ENCODE peak calls at places on chromosomes 1 and 21, in four cellular contexts. T is BJ, X is body of pancreas, U is NB4. I is an unnamed sample.

GRCh38 chr1:97849350-97850339 is 71.2 kb downstream of the DPYD start:
- DNase-seq in U (peak; percentile 84), X (no peak), T (peak; percentile 71), I (peak; percentile 65)

GRCh38 chr1:82110366-82111254 is 309.9 kb downstream of the ADGRL2 start:
- DNase-seq in X (no peak), T (no peak), U (no peak), I (no peak)

GRCh38 chr1:212167098-212167497 is 118.1 kb upstream of the PPP2R5A start:
- DNase-seq in T (no peak), X (no peak), U (peak; percentile 18), I (peak; percentile 72)

GRCh38 chr1:181969902-181970301 is 91.6 kb downstream of the ZNF648 start:
- DNase-seq in X (no peak), U (no peak), T (no peak), I (no peak)

GRCh38 chr1:100747821-100748220 is 28.3 kb downstream of the VCAM1 start:
- DNase-seq in X (no peak), T (no peak), U (no peak), I (no peak)

GRCh38 chr1:246001821-246002220 is 505.3 kb downstream of the SMYD3 start:
- DNase-seq in U (no peak), X (no peak), T (no peak), I (no peak)

GRCh38 chr1:108117908-108118902 is 81.9 kb downstream of the SLC25A24 start:
- DNase-seq in T (peak; percentile 47), X (no peak), U (peak; percentile 94), I (peak; percentile 40)

GRCh38 chr1:107786214-107786842 is 178.7 kb downstream of the VAV3 start:
- DNase-seq in U (no peak), X (no peak), T (no peak), I (no peak)

GRCh38 chr1:116570358-116571214 is at the start of gene CD58:
- DNase-seq in T (peak; percentile 30), X (peak; percentile 80), U (peak; percentile 94), I (no peak)

GRCh38 chr1:27566462-27567182 is 37.3 kb downstream of the AHDC1 start:
- DNase-seq in X (no peak), U (no peak), T (no peak), I (no peak)

GRCh38 chr1:36986241-36986955 is 47.9 kb downstream of the GRIK3 start:
- DNase-seq in T (no peak), X (no peak), U (no peak), I (no peak)

GRCh38 chr1:101460709-101461108 is 223.9 kb downstream of the S1PR1 start:
- DNase-seq in T (no peak), U (no peak), X (no peak), I (no peak)

GRCh38 chr21:30227633-30228404 is 11.9 kb upstream of the CLDN8 start:
- DNase-seq in U (peak; percentile 65), T (peak; percentile 15), X (peak; percentile 26), I (peak; percentile 66)

GRCh38 chr1:74728736-74729135 is 4.1 kb downstream of the CRYZ start:
- DNase-seq in X (no peak), T (no peak), U (no peak), I (no peak)

GRCh38 chr1:28280961-28281360 is 21.6 kb downstream of the SESN2 start:
- DNase-seq in U (no peak), T (no peak), X (no peak), I (no peak)

GRCh38 chr21:43879348-43880110 is 14.5 kb downstream of the AGPAT3 start:
- DNase-seq in T (no peak), U (no peak), X (no peak), I (no peak)

GRCh38 chr1:15196807-15197530 is 43.4 kb downstream of the TMEM51 start:
- DNase-seq in U (no peak), T (no peak), X (peak; percentile 74), I (no peak)

GRCh38 chr1:219741011-219741859 is 128.3 kb upstream of the ZC3H11B start:
- DNase-seq in T (no peak), X (no peak), U (no peak), I (no peak)
- H3K4me3 ChIP-seq in T (no peak overlapping the region), X (no peak overlapping the region), U (no peak overlapping the region), I (no peak overlapping the region)

GRCh38 chr21:25036775-25037174 is 570.5 kb downstream of the MRPL39 start:
- DNase-seq in U (no peak), X (no peak), T (no peak), I (no peak)

GRCh38 chr21:25039461-25040380 is 567.6 kb downstream of the MRPL39 start:
- DNase-seq in X (no peak), U (peak; percentile 49), T (no peak), I (no peak)
- TF ChIP-seq CTCF in X (peak; percentile 55), U (peak; percentile 32), T (no peak), I (no peak)

DNA sequence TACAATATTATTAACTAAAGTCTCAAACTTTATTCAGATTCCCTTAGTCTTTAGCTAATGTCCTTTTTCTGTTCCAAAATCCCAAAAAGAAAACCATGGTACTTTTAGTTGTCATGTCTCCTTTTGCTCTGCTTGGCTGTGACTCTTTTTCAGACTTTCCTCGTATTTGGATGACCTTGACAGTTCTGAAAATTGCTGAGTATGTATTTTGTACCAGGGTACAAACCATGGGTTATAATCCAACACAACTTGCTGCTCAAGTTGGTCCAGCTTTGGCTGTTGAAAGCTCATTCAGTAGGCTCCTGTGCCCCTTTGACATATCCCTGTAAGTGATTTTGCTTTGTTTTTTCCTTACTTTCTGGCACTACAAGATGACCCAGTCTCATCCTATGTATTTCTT is 51.7 kb downstream of the PALMD start:
- DNase-seq in X (no peak), T (no peak), U (no peak), I (no peak)
- H3K4me3 ChIP-seq in X (no peak overlapping the region), T (no peak overlapping the region), U (no peak overlapping the region), I (no peak overlapping the region)

GRCh38 chr1:118219438-118219837 is 34.4 kb upstream of the SPAG17 start:
- DNase-seq in U (no peak), T (no peak), X (no peak), I (no peak)

GRCh38 chr1:118225471-118225870 is 40.4 kb upstream of the SPAG17 start:
- DNase-seq in U (no peak), T (no peak), X (no peak), I (no peak)

DNA sequence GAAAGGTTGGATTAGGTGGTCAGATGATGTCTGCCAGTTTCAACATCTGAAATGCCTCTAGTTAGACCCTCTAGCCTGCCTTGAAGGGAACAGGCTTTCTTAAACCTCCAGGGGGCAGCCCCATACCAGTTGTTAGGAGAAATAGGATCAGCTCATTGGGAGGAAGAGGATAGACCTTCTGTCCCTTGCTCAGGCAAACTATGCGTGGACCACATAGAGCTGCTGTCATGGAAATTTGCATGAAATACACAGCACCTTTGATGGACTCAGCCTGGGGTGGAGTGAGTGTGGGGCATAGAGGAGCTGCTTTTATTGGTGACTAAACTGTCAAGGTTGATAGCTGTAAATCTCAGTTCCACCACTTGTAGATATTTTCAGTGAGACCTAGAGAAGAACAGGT is 38.4 kb upstream of the SPAG17 start:
- DNase-seq in U (peak; percentile 16), T (no peak), X (peak; percentile 12), I (no peak)
- TF ChIP-seq CTCF in U (no peak), T (peak; percentile 47), X (peak; percentile 33), I (peak; percentile 29)